ENCODE peak calls at places on chromosomes 5 and 9, in ten cellular contexts. One of them, this sample, is unnamed.

GRCh38 chr9:125470767-125471580 is 209.3 kb downstream of the GAPVD1 start:
- DNase-seq in A549: no peak
- DNase-seq in endothelial cell of umbilical vein: no peak
- DNase-seq in GM12878: no peak
- DNase-seq in fibroblast of lung: no peak
- DNase-seq in kidney: no peak
- DNase-seq in NT2/D1: no peak
- DNase-seq in lower lobe of right lung: no peak
- DNase-seq in Karpas-422: no peak
- DNase-seq in neural progenitor cell: no peak
- DNase-seq in this sample: no peak

GRCh38 chr5:141039517-141039916 is 11.7 kb upstream of the PCDHB1 start:
- DNase-seq in A549: no peak
- DNase-seq in endothelial cell of umbilical vein: no peak
- DNase-seq in GM12878: no peak
- DNase-seq in fibroblast of lung: no peak
- DNase-seq in kidney: no peak
- DNase-seq in NT2/D1: no peak
- DNase-seq in lower lobe of right lung: no peak
- DNase-seq in Karpas-422: no peak
- DNase-seq in neural progenitor cell: no peak
- DNase-seq in this sample: no peak

GRCh38 chr9:14783358-14783757 is 60.8 kb upstream of the CER1 start:
- DNase-seq in A549: no peak
- DNase-seq in endothelial cell of umbilical vein: no peak
- DNase-seq in GM12878: no peak
- DNase-seq in fibroblast of lung: no peak
- DNase-seq in kidney: no peak
- DNase-seq in NT2/D1: no peak
- DNase-seq in lower lobe of right lung: no peak
- DNase-seq in Karpas-422: no peak
- DNase-seq in neural progenitor cell: no peak
- DNase-seq in this sample: no peak

GRCh38 chr5:113293613-113294340 is 141.0 kb downstream of the TSSK1B start:
- DNase-seq in A549: no peak
- DNase-seq in endothelial cell of umbilical vein: peak; percentile 72
- DNase-seq in GM12878: no peak
- DNase-seq in fibroblast of lung: peak; percentile 55
- DNase-seq in kidney: peak; percentile 53
- DNase-seq in NT2/D1: no peak
- DNase-seq in lower lobe of right lung: no peak
- DNase-seq in Karpas-422: peak; percentile 57
- DNase-seq in neural progenitor cell: peak; percentile 54
- DNase-seq in this sample: no peak

GRCh38 chr5:133222979-133223378 is 171.2 kb downstream of the HSPA4 start:
- DNase-seq in A549: no peak
- DNase-seq in endothelial cell of umbilical vein: peak; percentile 49
- DNase-seq in GM12878: no peak
- DNase-seq in fibroblast of lung: no peak
- DNase-seq in kidney: no peak
- DNase-seq in NT2/D1: no peak
- DNase-seq in lower lobe of right lung: no peak
- DNase-seq in Karpas-422: no peak
- DNase-seq in neural progenitor cell: peak; percentile 63
- DNase-seq in this sample: no peak

GRCh38 chr9:1051286-1052118 is 1.3 kb downstream of the DMRT2 start:
- DNase-seq in A549: peak; percentile 31
- DNase-seq in endothelial cell of umbilical vein: no peak
- DNase-seq in GM12878: no peak
- DNase-seq in fibroblast of lung: no peak
- DNase-seq in kidney: peak; percentile 76
- DNase-seq in NT2/D1: peak; percentile 30
- DNase-seq in lower lobe of right lung: peak; percentile 64
- DNase-seq in Karpas-422: no peak
- DNase-seq in neural progenitor cell: peak; percentile 67
- DNase-seq in this sample: no peak

GRCh38 chr9:6669881-6670280 is 24.4 kb upstream of the GLDC start:
- DNase-seq in A549: no peak
- DNase-seq in endothelial cell of umbilical vein: no peak
- DNase-seq in GM12878: no peak
- DNase-seq in fibroblast of lung: no peak
- DNase-seq in kidney: no peak
- DNase-seq in NT2/D1: no peak
- DNase-seq in lower lobe of right lung: no peak
- DNase-seq in Karpas-422: no peak
- DNase-seq in neural progenitor cell: no peak
- DNase-seq in this sample: peak; percentile 51

GRCh38 chr9:4147476-4148214 is 152.2 kb downstream of the GLIS3 start:
- DNase-seq in A549: peak; percentile 38
- DNase-seq in endothelial cell of umbilical vein: no peak
- DNase-seq in GM12878: no peak
- DNase-seq in fibroblast of lung: no peak
- DNase-seq in kidney: peak; percentile 83
- DNase-seq in NT2/D1: no peak
- DNase-seq in lower lobe of right lung: no peak
- DNase-seq in Karpas-422: no peak
- DNase-seq in neural progenitor cell: peak; percentile 57
- DNase-seq in this sample: no peak

GRCh38 chr5:21573915-21574314 is 1279.2 kb downstream of the CDH12 start:
- DNase-seq in A549: no peak
- DNase-seq in endothelial cell of umbilical vein: no peak
- DNase-seq in GM12878: no peak
- DNase-seq in fibroblast of lung: no peak
- DNase-seq in kidney: no peak
- DNase-seq in NT2/D1: no peak
- DNase-seq in lower lobe of right lung: no peak
- DNase-seq in Karpas-422: no peak
- DNase-seq in neural progenitor cell: no peak
- DNase-seq in this sample: no peak

GRCh38 chr5:173829826-173830225 is 58.3 kb upstream of the CPEB4 start:
- DNase-seq in A549: no peak
- DNase-seq in endothelial cell of umbilical vein: no peak
- DNase-seq in GM12878: no peak
- DNase-seq in fibroblast of lung: no peak
- DNase-seq in kidney: peak; percentile 76
- DNase-seq in NT2/D1: no peak
- DNase-seq in lower lobe of right lung: no peak
- DNase-seq in Karpas-422: no peak
- DNase-seq in neural progenitor cell: no peak
- DNase-seq in this sample: no peak

GRCh38 chr9:15390200-15390599 is 32.5 kb upstream of the SNAPC3 start:
- DNase-seq in A549: no peak
- DNase-seq in endothelial cell of umbilical vein: no peak
- DNase-seq in GM12878: no peak
- DNase-seq in fibroblast of lung: no peak
- DNase-seq in kidney: no peak
- DNase-seq in NT2/D1: no peak
- DNase-seq in lower lobe of right lung: no peak
- DNase-seq in Karpas-422: no peak
- DNase-seq in neural progenitor cell: no peak
- DNase-seq in this sample: no peak

GRCh38 chr5:72658767-72659540 is 151.7 kb upstream of the ZNF366 start:
- DNase-seq in A549: no peak
- DNase-seq in endothelial cell of umbilical vein: no peak
- DNase-seq in GM12878: no peak
- DNase-seq in fibroblast of lung: no peak
- DNase-seq in kidney: no peak
- DNase-seq in NT2/D1: no peak
- DNase-seq in lower lobe of right lung: no peak
- DNase-seq in Karpas-422: peak; percentile 2
- DNase-seq in neural progenitor cell: no peak
- DNase-seq in this sample: no peak

GRCh38 chr9:16102154-16102553 is 549.3 kb downstream of the CCDC171 start:
- DNase-seq in A549: no peak
- DNase-seq in endothelial cell of umbilical vein: no peak
- DNase-seq in GM12878: no peak
- DNase-seq in fibroblast of lung: no peak
- DNase-seq in kidney: no peak
- DNase-seq in NT2/D1: no peak
- DNase-seq in lower lobe of right lung: no peak
- DNase-seq in Karpas-422: no peak
- DNase-seq in neural progenitor cell: no peak
- DNase-seq in this sample: no peak

GRCh38 chr9:33868430-33869000 is 51.6 kb downstream of the UBE2R2 start:
- DNase-seq in A549: no peak
- DNase-seq in endothelial cell of umbilical vein: peak; percentile 92
- DNase-seq in GM12878: no peak
- DNase-seq in fibroblast of lung: peak; percentile 86
- DNase-seq in kidney: no peak
- DNase-seq in NT2/D1: no peak
- DNase-seq in lower lobe of right lung: no peak
- DNase-seq in Karpas-422: no peak
- DNase-seq in neural progenitor cell: no peak
- DNase-seq in this sample: no peak

GRCh38 chr9:120892748-120893584 is 16.0 kb upstream of the PHF19 start:
- DNase-seq in A549: no peak
- DNase-seq in endothelial cell of umbilical vein: peak; percentile 96
- DNase-seq in GM12878: no peak
- DNase-seq in fibroblast of lung: peak; percentile 75
- DNase-seq in kidney: no peak
- DNase-seq in NT2/D1: no peak
- DNase-seq in lower lobe of right lung: no peak
- DNase-seq in Karpas-422: peak; percentile 88
- DNase-seq in neural progenitor cell: no peak
- DNase-seq in this sample: no peak

GRCh38 chr5:52844885-52845284 is 57.2 kb downstream of the ITGA1 start:
- DNase-seq in A549: no peak
- DNase-seq in endothelial cell of umbilical vein: peak; percentile 68
- DNase-seq in GM12878: no peak
- DNase-seq in fibroblast of lung: peak; percentile 53
- DNase-seq in kidney: no peak
- DNase-seq in NT2/D1: no peak
- DNase-seq in lower lobe of right lung: no peak
- DNase-seq in Karpas-422: no peak
- DNase-seq in neural progenitor cell: no peak
- DNase-seq in this sample: no peak

GRCh38 chr5:36153727-36154126 is 1.8 kb downstream of the SKP2 start:
- DNase-seq in A549: no peak
- DNase-seq in endothelial cell of umbilical vein: no peak
- DNase-seq in GM12878: no peak
- DNase-seq in fibroblast of lung: no peak
- DNase-seq in kidney: no peak
- DNase-seq in NT2/D1: no peak
- DNase-seq in lower lobe of right lung: no peak
- DNase-seq in Karpas-422: no peak
- DNase-seq in neural progenitor cell: no peak
- DNase-seq in this sample: no peak
- H3K4me1 ChIP-seq in A549: peaks cover 7% of the 10 kb centered on the region
- H3K4me1 ChIP-seq in endothelial cell of umbilical vein: peaks cover 19% of the 10 kb centered on the region
- H3K4me1 ChIP-seq in GM12878: peaks cover 4% of the 10 kb centered on the region
- H3K4me1 ChIP-seq in fibroblast of lung: peaks cover 7% of the 10 kb centered on the region
- H3K4me1 ChIP-seq in kidney: peaks cover 7% of the 10 kb centered on the region
- H3K4me1 ChIP-seq in NT2/D1: no peaks in the 10 kb centered on the region
- H3K4me1 ChIP-seq in lower lobe of right lung: peaks cover 35% of the 10 kb centered on the region
- H3K4me1 ChIP-seq in Karpas-422: peaks cover 28% of the 10 kb centered on the region
- H3K4me1 ChIP-seq in neural progenitor cell: peaks cover 17% of the 10 kb centered on the region
- H3K4me1 ChIP-seq in this sample: peaks cover 91% of the 10 kb centered on the region

DNA sequence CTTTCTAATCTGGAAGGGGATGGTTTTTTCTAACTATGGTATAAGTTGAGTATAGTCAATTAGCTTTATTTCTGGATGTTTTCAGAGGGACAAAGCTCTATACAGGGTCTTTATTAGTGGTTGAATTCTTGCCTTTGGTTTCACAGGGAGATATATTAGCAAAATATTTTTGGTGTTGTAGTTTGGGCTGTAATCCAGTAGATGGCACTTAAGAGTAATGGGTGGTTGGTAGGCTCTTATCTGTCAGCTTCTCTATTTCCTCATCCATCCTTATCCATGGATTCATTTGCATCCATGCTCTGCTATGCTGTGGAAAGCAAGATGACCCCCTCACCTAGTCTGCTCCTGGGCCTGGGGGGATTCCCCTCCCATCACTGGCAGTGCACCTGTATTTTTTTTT is 363.6 kb upstream of the CYLC2 start:
- DNase-seq in A549: no peak
- DNase-seq in endothelial cell of umbilical vein: no peak
- DNase-seq in GM12878: no peak
- DNase-seq in fibroblast of lung: no peak
- DNase-seq in kidney: no peak
- DNase-seq in NT2/D1: peak; percentile 6
- DNase-seq in lower lobe of right lung: no peak
- DNase-seq in Karpas-422: peak; percentile 72
- DNase-seq in neural progenitor cell: no peak
- DNase-seq in this sample: no peak
- H3K9me3 ChIP-seq in A549: peaks cover 4% of the 10 kb centered on the region
- H3K9me3 ChIP-seq in endothelial cell of umbilical vein: peaks cover 3% of the 10 kb centered on the region
- H3K9me3 ChIP-seq in GM12878: no peaks in the 10 kb centered on the region
- H3K9me3 ChIP-seq in fibroblast of lung: no peaks in the 10 kb centered on the region
- H3K9me3 ChIP-seq in kidney: peaks cover 5% of the 10 kb centered on the region
- H3K9me3 ChIP-seq in NT2/D1: peaks cover 21% of the 10 kb centered on the region
- H3K9me3 ChIP-seq in lower lobe of right lung: no peaks in the 10 kb centered on the region
- H3K9me3 ChIP-seq in Karpas-422: peaks cover 3% of the 10 kb centered on the region
- H3K9me3 ChIP-seq in neural progenitor cell: peaks cover 13% of the 10 kb centered on the region
- H3K9me3 ChIP-seq in this sample: no peaks in the 10 kb centered on the region

GRCh38 chr9:83701769-83702168 is 6.0 kb downstream of the UBQLN1 start:
- DNase-seq in A549: no peak
- DNase-seq in endothelial cell of umbilical vein: peak; percentile 88
- DNase-seq in GM12878: no peak
- DNase-seq in fibroblast of lung: peak; percentile 48
- DNase-seq in kidney: no peak
- DNase-seq in NT2/D1: no peak
- DNase-seq in lower lobe of right lung: no peak
- DNase-seq in Karpas-422: no peak
- DNase-seq in neural progenitor cell: no peak
- DNase-seq in this sample: no peak
- H3K4me1 ChIP-seq in A549: peaks cover 22% of the 10 kb centered on the region
- H3K4me1 ChIP-seq in endothelial cell of umbilical vein: peaks cover 44% of the 10 kb centered on the region
- H3K4me1 ChIP-seq in GM12878: peaks cover 22% of the 10 kb centered on the region
- H3K4me1 ChIP-seq in fibroblast of lung: peaks cover 6% of the 10 kb centered on the region
- H3K4me1 ChIP-seq in kidney: peaks cover 4% of the 10 kb centered on the region
- H3K4me1 ChIP-seq in NT2/D1: no peaks in the 10 kb centered on the region
- H3K4me1 ChIP-seq in lower lobe of right lung: peaks cover 40% of the 10 kb centered on the region
- H3K4me1 ChIP-seq in Karpas-422: peaks cover 85% of the 10 kb centered on the region
- H3K4me1 ChIP-seq in neural progenitor cell: peaks cover 19% of the 10 kb centered on the region
- H3K4me1 ChIP-seq in this sample: peaks cover 22% of the 10 kb centered on the region

GRCh38 chr5:180251887-180252286 is 40.0 kb downstream of the MAPK9 start:
- DNase-seq in A549: no peak
- DNase-seq in endothelial cell of umbilical vein: no peak
- DNase-seq in GM12878: no peak
- DNase-seq in fibroblast of lung: no peak
- DNase-seq in kidney: peak; percentile 31
- DNase-seq in NT2/D1: no peak
- DNase-seq in lower lobe of right lung: no peak
- DNase-seq in Karpas-422: no peak
- DNase-seq in neural progenitor cell: no peak
- DNase-seq in this sample: no peak

GRCh38 chr5:180251141-180251540 is 40.7 kb downstream of the MAPK9 start:
- DNase-seq in A549: no peak
- DNase-seq in endothelial cell of umbilical vein: no peak
- DNase-seq in GM12878: no peak
- DNase-seq in fibroblast of lung: no peak
- DNase-seq in kidney: peak; percentile 40
- DNase-seq in NT2/D1: no peak
- DNase-seq in lower lobe of right lung: no peak
- DNase-seq in Karpas-422: no peak
- DNase-seq in neural progenitor cell: no peak
- DNase-seq in this sample: no peak

GRCh38 chr5:180250329-180250728 is 41.3 kb upstream of the RASGEF1C start:
- DNase-seq in A549: no peak
- DNase-seq in endothelial cell of umbilical vein: no peak
- DNase-seq in GM12878: no peak
- DNase-seq in fibroblast of lung: no peak
- DNase-seq in kidney: peak; percentile 19
- DNase-seq in NT2/D1: no peak
- DNase-seq in lower lobe of right lung: no peak
- DNase-seq in Karpas-422: no peak
- DNase-seq in neural progenitor cell: no peak
- DNase-seq in this sample: no peak

GRCh38 chr5:180253036-180253824 is 38.7 kb downstream of the MAPK9 start:
- DNase-seq in A549: no peak
- DNase-seq in endothelial cell of umbilical vein: no peak
- DNase-seq in GM12878: no peak
- DNase-seq in fibroblast of lung: no peak
- DNase-seq in kidney: peak; percentile 59
- DNase-seq in NT2/D1: no peak
- DNase-seq in lower lobe of right lung: no peak
- DNase-seq in Karpas-422: no peak
- DNase-seq in neural progenitor cell: no peak
- DNase-seq in this sample: no peak
- H3K9me3 ChIP-seq in A549: peaks cover 96% of the 10 kb centered on the region
- H3K9me3 ChIP-seq in endothelial cell of umbilical vein: peaks cover 2% of the 10 kb centered on the region
- H3K9me3 ChIP-seq in GM12878: peaks cover 47% of the 10 kb centered on the region
- H3K9me3 ChIP-seq in fibroblast of lung: no peaks in the 10 kb centered on the region
- H3K9me3 ChIP-seq in kidney: peaks cover 95% of the 10 kb centered on the region
- H3K9me3 ChIP-seq in NT2/D1: peaks cover 99% of the 10 kb centered on the region
- H3K9me3 ChIP-seq in lower lobe of right lung: peaks cover 94% of the 10 kb centered on the region
- H3K9me3 ChIP-seq in Karpas-422: peaks cover 38% of the 10 kb centered on the region
- H3K9me3 ChIP-seq in neural progenitor cell: peaks cover 52% of the 10 kb centered on the region
- H3K9me3 ChIP-seq in this sample: peaks cover 100% of the 10 kb centered on the region